ENCODE peak calls at places on chromosomes 6 and 20, in nine cellular contexts. F is body of pancreas, M is prostate gland, C is hepatocyte, B is NB4, I is fibroblast of lung, T is tibial nerve, D is GM23338, X is PC-3. G is an unnamed sample.

GRCh38 chr6:137019476-137020272 is 25.1 kb downstream of the IL20RA start:
- DNase-seq in F (no peak), X (no peak), M (no peak), D (no peak), C (no peak), I (no peak), T (no peak), B (no peak), G (no peak)

GRCh38 chr20:46249671-46250070 is 58.6 kb downstream of the CDH22 start:
- DNase-seq in T (no peak), I (no peak), C (no peak), B (no peak), M (no peak), F (no peak), X (no peak), D (no peak), G (no peak)

GRCh38 chr6:2875840-2876207 is 27.3 kb downstream of the SERPINB9 start:
- DNase-seq in X (no peak), M (no peak), B (peak; percentile 47), F (peak; percentile 31), C (no peak), T (no peak), D (peak; percentile 70), I (no peak), G (no peak)

GRCh38 chr6:97923249-97923648 is 640.2 kb upstream of the MMS22L start:
- DNase-seq in T (no peak), M (no peak), I (no peak), X (no peak), B (no peak), D (no peak), F (no peak), C (no peak), G (no peak)

GRCh38 chr6:34225551-34225950 is 11.1 kb upstream of the HMGA1 start:
- DNase-seq in T (no peak), M (no peak), F (no peak), I (no peak), X (no peak), D (no peak), C (no peak), B (no peak), G (peak; percentile 81)

GRCh38 chr6:34138191-34138590 is 7.7 kb downstream of the GRM4 start:
- DNase-seq in D (peak; percentile 59), I (no peak), M (no peak), X (no peak), F (no peak), B (no peak), T (no peak), C (no peak), G (no peak)

GRCh38 chr6:166501246-166501645 is 85.2 kb downstream of the RAMACL start:
- DNase-seq in F (no peak), X (no peak), T (no peak), C (no peak), B (no peak), I (no peak), M (no peak), D (no peak), G (no peak)

GRCh38 chr6:137631323-137631722 is 137.1 kb upstream of the OLIG3 start:
- DNase-seq in F (no peak), M (no peak), C (no peak), X (no peak), D (peak; percentile 32), I (peak; percentile 20), B (no peak), T (no peak), G (no peak)

GRCh38 chr20:37315293-37316110 is 26.0 kb downstream of the MANBAL start:
- DNase-seq in D (no peak), I (peak; percentile 86), F (peak; percentile 33), T (peak; percentile 56), X (no peak), B (peak; percentile 34), M (no peak), C (no peak), G (peak; percentile 55)

GRCh38 chr6:89494131-89494793 is 61.3 kb downstream of the ANKRD6 start:
- DNase-seq in X (peak; percentile 11), C (no peak), B (peak; percentile 15), I (no peak), M (no peak), D (peak; percentile 64), T (no peak), F (no peak), G (no peak)

GRCh38 chr6:166515072-166515810 is 71.2 kb downstream of the RAMACL start:
- DNase-seq in M (no peak), C (peak; percentile 44), I (peak; percentile 84), B (peak; percentile 88), X (peak; percentile 88), D (no peak), F (no peak), T (no peak), G (no peak)

GRCh38 chr6:166704171-166704570 is 77.1 kb upstream of the RPS6KA2 start:
- DNase-seq in M (no peak), D (no peak), X (no peak), C (no peak), F (no peak), I (no peak), B (no peak), T (no peak), G (no peak)

GRCh38 chr6:54697423-54697822 is 149.1 kb upstream of the FAM83B start:
- DNase-seq in B (no peak), F (no peak), T (no peak), X (peak; percentile 61), M (no peak), D (peak; percentile 48), I (no peak), C (no peak), G (no peak)

GRCh38 chr20:36543187-36544133 is 2.1 kb downstream of the MYL9 start:
- DNase-seq in I (peak; percentile 74), F (peak; percentile 56), C (no peak), D (no peak), M (no peak), X (no peak), T (peak; percentile 93), B (no peak), G (peak; percentile 71)

GRCh38 chr6:111602481-111603404 is 2.9 kb downstream of the TRAF3IP2 start:
- DNase-seq in I (peak; percentile 86), F (peak; percentile 24), D (no peak), C (peak; percentile 62), T (no peak), X (no peak), M (no peak), B (no peak), G (peak; percentile 85)

GRCh38 chr6:140436023-140436811 is 1061.8 kb upstream of the CITED2 start:
- DNase-seq in M (no peak), D (peak; percentile 83), B (no peak), T (no peak), C (no peak), F (no peak), I (peak; percentile 96), X (no peak), G (no peak)

GRCh38 chr20:22403860-22404608 is 180.3 kb downstream of the FOXA2 start:
- DNase-seq in T (no peak), D (peak; percentile 20), I (no peak), F (peak; percentile 41), B (no peak), M (no peak), X (peak; percentile 63), C (peak; percentile 23), G (no peak)

DNA sequence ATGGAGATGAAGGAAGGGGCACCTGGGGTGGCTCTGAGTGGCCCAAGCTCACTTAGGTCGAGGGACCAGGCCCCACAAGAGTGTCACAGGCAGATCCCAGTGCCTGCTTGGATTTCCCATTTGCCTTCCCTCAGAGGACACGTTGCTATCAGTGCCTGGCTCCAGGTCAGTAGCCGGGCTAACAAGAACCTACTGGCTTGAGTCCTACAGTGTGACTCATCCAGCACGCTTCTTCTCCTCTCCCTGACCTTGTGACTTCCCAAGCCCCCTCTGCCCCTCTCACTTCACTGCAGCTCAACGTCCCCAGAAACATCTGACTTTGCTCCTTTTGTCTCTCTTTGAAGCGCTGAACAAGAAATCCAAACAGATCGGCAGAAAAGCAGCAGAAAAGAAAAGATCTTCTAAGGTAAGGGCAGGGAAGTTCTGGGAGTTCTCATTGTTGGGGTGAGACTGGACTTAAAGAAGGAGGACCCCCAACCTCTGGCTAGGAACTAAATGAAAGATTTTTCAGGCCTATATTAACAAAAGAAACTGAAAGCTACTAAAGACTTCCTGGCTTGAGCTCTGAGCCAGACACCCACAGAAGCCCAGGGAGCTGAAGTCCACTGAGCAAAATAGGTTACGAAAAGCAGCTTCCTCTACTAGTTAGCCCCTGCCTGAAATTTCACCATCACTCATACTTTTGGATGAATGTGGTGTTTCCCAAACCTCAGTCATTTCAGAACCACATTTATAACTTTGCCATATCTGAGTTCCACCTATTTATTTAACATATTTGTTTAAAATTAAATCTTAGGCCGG is 21.5 kb downstream of the ASIP start:
- DNase-seq in D (no peak), X (no peak), F (no peak), B (peak; percentile 58), T (no peak), M (no peak), C (peak; percentile 31), I (peak; percentile 63), G (peak; percentile 45)
- TF ChIP-seq CTCF in D (no peak), X (no peak), F (no peak), B (no peak), T (no peak), M (no peak), C (no peak), I (no peak), G (no peak)

DNA sequence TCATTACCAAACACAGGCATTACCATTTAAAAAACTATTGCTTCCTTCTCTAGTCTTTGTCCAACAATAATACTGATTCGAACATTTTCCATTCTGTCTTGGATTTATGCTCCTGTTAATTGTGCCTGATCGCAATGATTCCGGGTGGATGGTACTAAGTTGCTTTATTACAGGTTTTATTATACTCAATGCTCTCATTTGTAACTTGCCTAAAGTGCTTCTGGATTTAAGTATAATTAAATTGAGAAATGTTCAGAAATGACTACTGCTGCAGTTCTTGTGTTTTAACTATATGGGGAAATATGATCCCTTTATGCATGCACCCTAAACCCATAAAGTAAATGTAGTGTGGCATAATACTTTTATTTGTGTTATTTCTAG is 7.2 kb downstream of the TFAP2A start:
- DNase-seq in B (no peak), X (peak; percentile 35), M (no peak), D (no peak), I (no peak), C (no peak), F (no peak), T (no peak), G (no peak)
- H3K4me3 ChIP-seq in B (peak overlapping the region; percentile 4), X (peak overlapping the region; percentile 91), M (no peak overlapping the region), D (peak overlapping the region; percentile 11), I (no peak overlapping the region), C (peak overlapping the region; percentile 5), F (no peak overlapping the region), T (no peak overlapping the region), G (no peak overlapping the region)

DNA sequence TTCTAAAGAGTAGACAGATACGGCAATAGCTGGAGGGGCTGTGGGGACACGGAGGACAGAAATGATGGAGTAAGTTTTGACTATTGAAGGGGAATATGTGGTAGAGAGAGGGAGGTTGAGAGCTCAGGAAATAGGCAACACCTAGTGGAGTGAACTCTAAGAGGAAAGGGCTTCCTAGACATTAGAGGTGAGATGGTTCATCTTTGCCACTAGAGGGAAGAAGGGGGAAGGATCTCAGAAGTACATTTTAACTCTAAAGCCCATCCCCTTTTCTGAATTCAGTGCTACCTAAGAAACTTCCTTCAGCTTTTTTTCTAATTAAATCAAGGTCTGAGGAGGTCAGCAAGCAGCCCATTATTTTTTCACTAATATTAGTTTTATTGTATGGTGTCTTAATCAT is 689.4 kb upstream of the MAP3K7 start:
- DNase-seq in I (peak; percentile 50), T (no peak), C (peak; percentile 29), M (no peak), D (peak; percentile 82), X (peak; percentile 16), B (peak; percentile 37), F (no peak), G (no peak)
- TF ChIP-seq CTCF in I (no peak), T (peak; percentile 29), C (peak; percentile 48), M (no peak), D (peak; percentile 63), X (peak; percentile 46), B (peak; percentile 62), F (no peak), G (no peak)

GRCh38 chr20:47351643-47352331 is 4.7 kb downstream of the ZMYND8 start:
- DNase-seq in I (peak; percentile 51), F (no peak), D (peak; percentile 81), C (no peak), X (no peak), T (no peak), M (no peak), B (peak; percentile 38), G (no peak)
- H3K4me3 ChIP-seq in I (no peak overlapping the region), F (no peak overlapping the region), D (peak overlapping the region; percentile 22), C (peak overlapping the region; percentile 18), X (peak overlapping the region; percentile 53), T (peak overlapping the region; percentile 35), M (no peak overlapping the region), B (peak overlapping the region; percentile 92), G (no peak overlapping the region)

G was measured in lower leg skin.